ENCODE peak calls at places on chromosomes 11 and 22, in nine cellular contexts. One of them, this sample, is unnamed.

GRCh38 chr22:33116846-33117547 is 58.8 kb upstream of the SYN3 start:
- DNase-seq in lower lobe of right lung: no peak
- DNase-seq in stimulated activated CD4-positive, alpha-beta T cell treated with anti-CD3 and anti-CD28 coated beads, Interleukin-15, amount 100 ng/mL, for 24 hours: peak
- DNase-seq in AG09309: no peak
- DNase-seq in A172: peak
- DNase-seq in AG09319: no peak
- DNase-seq in activated T-cell treated with anti-CD3 and anti-CD28 coated beads for 48 hours: no peak
- DNase-seq in T-cell: no peak
- DNase-seq in small intestine: no peak
- DNase-seq in this sample: peak

GRCh38 chr11:60951909-60952741 is at the start of gene SLC15A3:
- DNase-seq in lower lobe of right lung: peak
- DNase-seq in stimulated activated CD4-positive, alpha-beta T cell treated with anti-CD3 and anti-CD28 coated beads, Interleukin-15, amount 100 ng/mL, for 24 hours: peak
- DNase-seq in AG09309: no peak
- DNase-seq in A172: peak
- DNase-seq in AG09319: no peak
- DNase-seq in activated T-cell treated with anti-CD3 and anti-CD28 coated beads for 48 hours: no peak
- DNase-seq in T-cell: peak
- DNase-seq in small intestine: peak
- DNase-seq in this sample: no peak

GRCh38 chr11:95076416-95076815 is 9.7 kb downstream of the SRSF8 start:
- DNase-seq in lower lobe of right lung: no peak
- DNase-seq in stimulated activated CD4-positive, alpha-beta T cell treated with anti-CD3 and anti-CD28 coated beads, Interleukin-15, amount 100 ng/mL, for 24 hours: no peak
- DNase-seq in AG09309: no peak
- DNase-seq in A172: peak
- DNase-seq in AG09319: peak
- DNase-seq in activated T-cell treated with anti-CD3 and anti-CD28 coated beads for 48 hours: no peak
- DNase-seq in T-cell: no peak
- DNase-seq in small intestine: no peak
- DNase-seq in this sample: no peak

GRCh38 chr11:118896921-118897591 is 13.4 kb downstream of the CXCR5 start:
- DNase-seq in lower lobe of right lung: no peak
- DNase-seq in stimulated activated CD4-positive, alpha-beta T cell treated with anti-CD3 and anti-CD28 coated beads, Interleukin-15, amount 100 ng/mL, for 24 hours: peak
- DNase-seq in AG09309: no peak
- DNase-seq in A172: no peak
- DNase-seq in AG09319: no peak
- DNase-seq in activated T-cell treated with anti-CD3 and anti-CD28 coated beads for 48 hours: no peak
- DNase-seq in T-cell: no peak
- DNase-seq in small intestine: no peak
- DNase-seq in this sample: no peak

GRCh38 chr11:77402218-77402556 is 71.7 kb downstream of the PAK1 start:
- DNase-seq in lower lobe of right lung: no peak
- DNase-seq in stimulated activated CD4-positive, alpha-beta T cell treated with anti-CD3 and anti-CD28 coated beads, Interleukin-15, amount 100 ng/mL, for 24 hours: no peak
- DNase-seq in AG09309: no peak
- DNase-seq in A172: no peak
- DNase-seq in AG09319: no peak
- DNase-seq in activated T-cell treated with anti-CD3 and anti-CD28 coated beads for 48 hours: no peak
- DNase-seq in T-cell: no peak
- DNase-seq in small intestine: no peak
- DNase-seq in this sample: no peak

GRCh38 chr22:17786435-17787158 is 12.3 kb upstream of the BID start:
- DNase-seq in lower lobe of right lung: peak
- DNase-seq in stimulated activated CD4-positive, alpha-beta T cell treated with anti-CD3 and anti-CD28 coated beads, Interleukin-15, amount 100 ng/mL, for 24 hours: no peak
- DNase-seq in AG09309: no peak
- DNase-seq in A172: no peak
- DNase-seq in AG09319: no peak
- DNase-seq in activated T-cell treated with anti-CD3 and anti-CD28 coated beads for 48 hours: no peak
- DNase-seq in T-cell: no peak
- DNase-seq in small intestine: peak
- DNase-seq in this sample: no peak

GRCh38 chr11:45332486-45332934 is 46.4 kb upstream of the SYT13 start:
- DNase-seq in lower lobe of right lung: no peak
- DNase-seq in stimulated activated CD4-positive, alpha-beta T cell treated with anti-CD3 and anti-CD28 coated beads, Interleukin-15, amount 100 ng/mL, for 24 hours: peak
- DNase-seq in AG09309: no peak
- DNase-seq in A172: peak
- DNase-seq in AG09319: no peak
- DNase-seq in activated T-cell treated with anti-CD3 and anti-CD28 coated beads for 48 hours: peak
- DNase-seq in T-cell: no peak
- DNase-seq in small intestine: peak
- DNase-seq in this sample: no peak

GRCh38 chr11:73290536-73290935 is 17.5 kb upstream of the ARHGEF17 start:
- DNase-seq in lower lobe of right lung: no peak
- DNase-seq in stimulated activated CD4-positive, alpha-beta T cell treated with anti-CD3 and anti-CD28 coated beads, Interleukin-15, amount 100 ng/mL, for 24 hours: no peak
- DNase-seq in AG09309: no peak
- DNase-seq in A172: no peak
- DNase-seq in AG09319: no peak
- DNase-seq in activated T-cell treated with anti-CD3 and anti-CD28 coated beads for 48 hours: no peak
- DNase-seq in T-cell: no peak
- DNase-seq in small intestine: no peak
- DNase-seq in this sample: no peak

This sample was measured in epithelial cell of prostate.